ENCODE peak calls at places on chromosomes 5 and 9, in seven cellular contexts. F is IMR-90, E is H9, Z is mesendoderm, W is neuronal stem cell, C is mesenchymal stem cell, S is H1. V is an unnamed sample.

GRCh38 chr5:126189862-126190261 is 233.3 kb upstream of the GRAMD2B start:
- DNase-seq in F (no peak), E (peak), Z (peak), W (peak), C (no peak), S (peak), V (no peak)

GRCh38 chr9:75855509-75855908 is 35.0 kb upstream of the PCSK5 start:
- DNase-seq in F (peak), E (no peak), Z (peak), W (no peak), C (peak), S (no peak), V (peak)

GRCh38 chr9:83646500-83647239 is 23.7 kb downstream of the IDNK start:
- DNase-seq in F (no peak), E (no peak), Z (peak), W (no peak), C (no peak), S (no peak), V (no peak)

GRCh38 chr9:114476891-114477469 is 28.3 kb downstream of the WHRN start:
- DNase-seq in F (no peak), E (no peak), Z (no peak), W (no peak), C (no peak), S (no peak), V (no peak)

GRCh38 chr9:34991833-34992375 is 2.4 kb downstream of the DNAJB5 start:
- DNase-seq in F (no peak), E (peak), Z (peak), W (no peak), C (peak), S (no peak), V (peak)

GRCh38 chr5:16784843-16785791 is 151.0 kb downstream of the MYO10 start:
- DNase-seq in F (peak), E (no peak), Z (no peak), W (no peak), C (no peak), S (no peak), V (no peak)

GRCh38 chr9:93673271-93673843 is 97.0 kb downstream of the PHF2 start:
- DNase-seq in F (no peak), E (peak), Z (no peak), W (no peak), C (peak), S (no peak), V (no peak)

GRCh38 chr5:44536650-44537260 is 147.5 kb upstream of the FGF10 start:
- DNase-seq in F (peak), E (peak), Z (peak), W (peak), C (peak), S (no peak), V (peak)

GRCh38 chr5:177126771-177127170 is 6.8 kb upstream of the NSD1 start:
- DNase-seq in F (no peak), E (no peak), Z (no peak), W (no peak), C (no peak), S (no peak), V (no peak)

GRCh38 chr5:132753135-132753987 is 6.1 kb downstream of the CCNI2 start:
- DNase-seq in F (no peak), E (peak), Z (peak), W (no peak), C (no peak), S (no peak), V (no peak)

GRCh38 chr5:121021688-121022087 is 557.6 kb downstream of the PRR16 start:
- DNase-seq in F (no peak), E (no peak), Z (no peak), W (no peak), C (no peak), S (no peak), V (no peak)
- H3K23ac ChIP-seq in F (no peak), E (no peak), Z (no peak), W (no peak), C (no peak), S (no peak), V (no peak)

GRCh38 chr5:3252235-3252634 is 343.4 kb upstream of the IRX1 start:
- DNase-seq in F (no peak), E (no peak), Z (no peak), W (no peak), C (no peak), S (no peak), V (no peak)
- H3K9ac ChIP-seq in F (no peak), E (no peak), Z (no peak), W (no peak), C (no peak), S (no peak), V (no peak)

GRCh38 chr9:136082496-136083361 is 12.4 kb downstream of the NACC2 start:
- DNase-seq in F (no peak), E (peak), Z (no peak), W (no peak), C (no peak), S (no peak), V (no peak)
- H3K23ac ChIP-seq in F (no peak), E (no peak), Z (no peak), W (peak), C (no peak), S (no peak), V (no peak)

DNA sequence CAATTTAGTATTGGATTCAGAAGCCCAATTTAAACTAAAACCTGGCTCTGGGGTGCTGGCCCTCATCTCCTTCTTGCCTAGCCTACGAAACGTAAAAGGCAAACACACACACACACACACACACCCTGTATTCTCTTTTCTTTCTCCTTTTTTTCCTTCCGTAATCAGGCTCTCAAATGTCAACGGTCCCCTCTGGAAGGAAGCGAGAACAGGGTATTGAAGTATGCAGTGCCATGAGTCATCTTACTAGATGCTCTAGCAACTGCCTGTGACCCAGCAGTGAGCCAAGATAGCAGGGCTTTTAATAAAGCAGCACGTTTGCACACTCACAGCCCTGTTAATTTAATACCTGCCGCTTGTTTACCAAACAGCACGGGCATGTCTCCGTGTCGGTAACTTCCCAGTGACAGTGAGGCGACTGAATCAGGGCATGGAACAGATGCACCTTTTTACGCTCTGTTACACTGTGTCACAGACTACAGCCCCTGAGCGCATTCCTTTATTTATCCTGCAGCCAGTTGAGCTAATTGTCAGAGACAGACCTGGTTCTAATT is 243.8 kb downstream of the BNC2 start:
- DNase-seq in F (peak), E (peak), Z (peak), W (peak), C (peak), S (no peak), V (peak)
- H3K9ac ChIP-seq in F (peak), E (no peak), Z (no peak), W (no peak), C (peak), S (no peak), V (no peak)

GRCh38 chr5:169242849-169243186 is 58.1 kb downstream of the SLIT3 start:
- DNase-seq in F (no peak), E (no peak), Z (no peak), W (no peak), C (no peak), S (no peak), V (no peak)

GRCh38 chr5:169243651-169244422 is 57.1 kb downstream of the SLIT3 start:
- DNase-seq in F (no peak), E (no peak), Z (no peak), W (no peak), C (no peak), S (no peak), V (no peak)

GRCh38 chr5:169244812-169245211 is 56.1 kb downstream of the SLIT3 start:
- DNase-seq in F (no peak), E (no peak), Z (no peak), W (no peak), C (no peak), S (no peak), V (no peak)

DNA sequence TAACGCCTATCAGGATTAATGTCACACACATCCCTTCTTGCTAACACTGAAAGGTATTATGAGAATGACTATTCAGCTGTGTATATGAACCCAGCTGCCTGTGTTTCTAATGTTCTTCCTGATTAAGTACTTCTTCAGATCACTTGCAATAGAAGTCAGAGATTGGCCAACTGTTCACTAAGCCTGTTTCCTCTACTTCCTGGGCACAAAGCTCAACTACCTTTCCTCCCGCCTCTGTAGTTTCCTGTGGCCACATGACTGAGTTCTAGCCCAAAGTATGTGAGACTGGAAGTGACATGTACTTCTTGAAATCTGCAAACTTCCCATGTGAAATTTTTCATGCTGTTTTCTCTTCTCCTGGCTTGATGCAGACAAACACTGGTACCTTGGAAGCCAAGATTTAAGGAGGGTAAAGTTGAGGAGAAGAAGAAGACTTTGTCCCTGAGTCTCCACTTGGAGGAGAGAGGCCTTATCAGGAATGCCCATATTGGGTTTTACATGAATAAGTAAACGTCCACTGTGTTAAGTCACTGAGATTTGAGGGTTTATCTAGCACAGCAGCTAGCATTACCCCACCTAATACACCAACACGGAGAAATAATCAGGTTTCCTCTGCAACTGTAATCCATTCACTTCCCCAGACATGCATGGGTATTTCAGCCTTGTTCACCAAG is 58.6 kb downstream of the SLIT3 start:
- DNase-seq in F (no peak), E (no peak), Z (no peak), W (no peak), C (no peak), S (no peak), V (no peak)
- H3K23ac ChIP-seq in F (no peak), E (no peak), Z (no peak), W (no peak), C (no peak), S (no peak), V (no peak)